ENCODE peak calls at places on chromosomes 6 and 20, in four cellular contexts. S is NCI-H774, M is cardiac muscle cell, T is nucleus accumbens. D is an unnamed sample.

GRCh38 chr6:130625825-130626500 is 201.2 kb upstream of the SMLR1 start:
- DNase-seq in S (no peak), M (peak; percentile 17), T (no peak), D (no peak)

GRCh38 chr6:3885262-3886036 is 36.3 kb downstream of the FAM50B start:
- DNase-seq in S (no peak), M (no peak), T (no peak), D (no peak)

GRCh38 chr6:152846825-152847224 is 96.2 kb downstream of the VIP start:
- DNase-seq in S (peak; percentile 5), M (no peak), T (no peak), D (no peak)

GRCh38 chr6:149493697-149494334 is 9.0 kb upstream of the ZC3H12D start:
- DNase-seq in S (no peak), M (no peak), T (no peak), D (no peak)

GRCh38 chr6:142482973-142483372 is 181.2 kb downstream of the ADGRG6 start:
- DNase-seq in S (no peak), M (peak; percentile 18), T (no peak), D (no peak)

GRCh38 chr6:31660224-31660997 is at the start of gene C6orf47:
- DNase-seq in S (peak; percentile 79), M (peak; percentile 90), T (peak; percentile 42), D (peak; percentile 89)

GRCh38 chr6:148818939-148819575 is 72.2 kb downstream of the UST start:
- DNase-seq in S (no peak), M (no peak), T (no peak), D (no peak)

GRCh38 chr6:42819803-42820508 is 38.1 kb downstream of the BICRAL start:
- DNase-seq in S (peak; percentile 63), M (peak; percentile 49), T (no peak), D (no peak)

GRCh38 chr20:17287998-17288397 is 61.2 kb downstream of the PCSK2 start:
- DNase-seq in S (no peak), M (no peak), T (no peak), D (no peak)

GRCh38 chr6:136576821-136577220 is 26.6 kb upstream of the MAP7 start:
- DNase-seq in S (no peak), M (no peak), T (no peak), D (no peak)

GRCh38 chr20:24791949-24792348 is 157.1 kb upstream of the CST7 start:
- DNase-seq in S (no peak), M (no peak), T (no peak), D (no peak)

GRCh38 chr6:7035837-7036249 is 71.9 kb upstream of the RREB1 start:
- DNase-seq in S (no peak), M (peak; percentile 15), T (no peak), D (no peak)

GRCh38 chr20:32510601-32511357 is 74.4 kb downstream of the NOL4L start:
- DNase-seq in S (no peak), M (no peak), T (no peak), D (no peak)

GRCh38 chr20:60254901-60255411 is 296.7 kb downstream of the CDH26 start:
- DNase-seq in S (no peak), M (peak; percentile 2), T (no peak), D (no peak)

GRCh38 chr6:29631860-29632731 is 887 bp downstream of the GABBR1 start:
- DNase-seq in S (peak; percentile 40), M (peak; percentile 82), T (peak; percentile 28), D (peak; percentile 83)

GRCh38 chr20:16518068-16518783 is 55.0 kb downstream of the KIF16B start:
- DNase-seq in S (peak; percentile 28), M (peak; percentile 61), T (peak; percentile 12), D (no peak)

GRCh38 chr6:6841571-6841970 is 253.1 kb downstream of the LY86 start:
- DNase-seq in S (no peak), M (no peak), T (no peak), D (no peak)

GRCh38 chr6:24883618-24884017 is 52.1 kb downstream of the RIPOR2 start:
- DNase-seq in S (no peak), M (peak; percentile 35), T (no peak), D (no peak)

GRCh38 chr20:52204136-52204535 is 12.6 kb upstream of the ZFP64 start:
- DNase-seq in S (no peak), M (no peak), T (no peak), D (no peak)

GRCh38 chr6:151475653-151476523 is 17.9 kb upstream of the CCDC170 start:
- DNase-seq in S (peak; percentile 40), M (peak; percentile 69), T (no peak), D (no peak)

GRCh38 chr6:78984225-78984950 is 93.7 kb downstream of the PHIP start:
- DNase-seq in S (no peak), M (no peak), T (no peak), D (no peak)

GRCh38 chr20:38674178-38675133 is 49.8 kb upstream of the SLC32A1 start:
- DNase-seq in S (no peak), M (peak; percentile 75), T (peak; percentile 75), D (peak; percentile 96)

GRCh38 chr6:87213364-87213763 is 58.0 kb downstream of the ZNF292 start:
- DNase-seq in S (no peak), M (no peak), T (no peak), D (no peak)

GRCh38 chr6:106318061-106318460 is 7.5 kb downstream of the ATG5 start:
- DNase-seq in S (no peak), M (no peak), T (no peak), D (no peak)

GRCh38 chr6:139330271-139330670 is 38.5 kb upstream of the TXLNB start:
- DNase-seq in S (no peak), M (no peak), T (no peak), D (no peak)

GRCh38 chr6:21914121-21914973 is 320.8 kb downstream of the SOX4 start:
- DNase-seq in S (peak; percentile 53), M (peak; percentile 50), T (no peak), D (no peak)

GRCh38 chr6:16482702-16483314 is 244.4 kb downstream of the GMPR start:
- DNase-seq in S (no peak), M (no peak), T (no peak), D (no peak)

GRCh38 chr20:1801551-1801950 is 93.7 kb upstream of the SIRPA start:
- DNase-seq in S (no peak), M (no peak), T (no peak), D (peak; percentile 10)

GRCh38 chr6:170211404-170212025 is 79.4 kb downstream of the DLL1 start:
- DNase-seq in S (no peak), M (no peak), T (no peak), D (peak; percentile 37)

D was measured in ecto neural progenitor cell.